ENCODE peak calls at places on chromosome 3, in seven cellular contexts. One of them, this sample, is unnamed.

GRCh38 chr3:51945031-51945840 is 3.1 kb downstream of the PARP3 start:
- DNase-seq in cardiac muscle cell: no peak
- DNase-seq in cardiac fibroblast: no peak
- DNase-seq in AG09309: no peak
- DNase-seq in fibroblast of the aortic adventitia: no peak
- DNase-seq in A549: no peak
- DNase-seq in CD8-positive, alpha-beta T cell: no peak
- DNase-seq in this sample: no peak

GRCh38 chr3:52238761-52239701 is at the start of gene TWF2:
- DNase-seq in CD8-positive, alpha-beta T cell: peak
- DNase-seq in fibroblast of the aortic adventitia: peak
- DNase-seq in cardiac fibroblast: peak
- DNase-seq in AG09309: no peak
- DNase-seq in A549: peak
- DNase-seq in cardiac muscle cell: peak
- DNase-seq in this sample: no peak

GRCh38 chr3:73605388-73605787 is 19.4 kb downstream of the PDZRN3 start:
- DNase-seq in A549: no peak
- DNase-seq in fibroblast of the aortic adventitia: peak
- DNase-seq in AG09309: peak
- DNase-seq in CD8-positive, alpha-beta T cell: no peak
- DNase-seq in cardiac muscle cell: no peak
- DNase-seq in cardiac fibroblast: peak
- DNase-seq in this sample: no peak

GRCh38 chr3:38004415-38005075 is 14.0 kb downstream of the VILL start:
- DNase-seq in cardiac fibroblast: peak
- DNase-seq in AG09309: no peak
- DNase-seq in CD8-positive, alpha-beta T cell: peak
- DNase-seq in cardiac muscle cell: peak
- DNase-seq in A549: peak
- DNase-seq in fibroblast of the aortic adventitia: peak
- DNase-seq in this sample: no peak

GRCh38 chr3:18429021-18429745 is 4.0 kb upstream of the SATB1 start:
- DNase-seq in AG09309: no peak
- DNase-seq in A549: no peak
- DNase-seq in cardiac fibroblast: no peak
- DNase-seq in fibroblast of the aortic adventitia: no peak
- DNase-seq in CD8-positive, alpha-beta T cell: no peak
- DNase-seq in cardiac muscle cell: no peak
- DNase-seq in this sample: no peak

GRCh38 chr3:34305266-34305665 is 506.8 kb downstream of the PDCD6IP start:
- DNase-seq in CD8-positive, alpha-beta T cell: no peak
- DNase-seq in cardiac fibroblast: no peak
- DNase-seq in fibroblast of the aortic adventitia: no peak
- DNase-seq in AG09309: no peak
- DNase-seq in A549: no peak
- DNase-seq in cardiac muscle cell: no peak
- DNase-seq in this sample: no peak

GRCh38 chr3:111311126-111311525 is 230.9 kb upstream of the CD96 start:
- DNase-seq in cardiac fibroblast: no peak
- DNase-seq in fibroblast of the aortic adventitia: no peak
- DNase-seq in AG09309: no peak
- DNase-seq in CD8-positive, alpha-beta T cell: no peak
- DNase-seq in A549: no peak
- DNase-seq in cardiac muscle cell: no peak
- DNase-seq in this sample: no peak

GRCh38 chr3:156675744-156676466 is 1.5 kb downstream of the TIPARP start:
- DNase-seq in AG09309: peak
- DNase-seq in cardiac muscle cell: peak
- DNase-seq in CD8-positive, alpha-beta T cell: peak
- DNase-seq in cardiac fibroblast: peak
- DNase-seq in A549: peak
- DNase-seq in fibroblast of the aortic adventitia: peak
- DNase-seq in this sample: peak

GRCh38 chr3:31775383-31775782 is 205.7 kb downstream of the OSBPL10 start:
- DNase-seq in cardiac muscle cell: no peak
- DNase-seq in AG09309: no peak
- DNase-seq in fibroblast of the aortic adventitia: no peak
- DNase-seq in CD8-positive, alpha-beta T cell: no peak
- DNase-seq in cardiac fibroblast: no peak
- DNase-seq in A549: no peak
- DNase-seq in this sample: no peak

GRCh38 chr3:40994611-40995010 is 204.7 kb upstream of the CTNNB1 start:
- DNase-seq in CD8-positive, alpha-beta T cell: no peak
- DNase-seq in A549: no peak
- DNase-seq in cardiac fibroblast: no peak
- DNase-seq in fibroblast of the aortic adventitia: no peak
- DNase-seq in AG09309: no peak
- DNase-seq in cardiac muscle cell: no peak
- DNase-seq in this sample: no peak

DNA sequence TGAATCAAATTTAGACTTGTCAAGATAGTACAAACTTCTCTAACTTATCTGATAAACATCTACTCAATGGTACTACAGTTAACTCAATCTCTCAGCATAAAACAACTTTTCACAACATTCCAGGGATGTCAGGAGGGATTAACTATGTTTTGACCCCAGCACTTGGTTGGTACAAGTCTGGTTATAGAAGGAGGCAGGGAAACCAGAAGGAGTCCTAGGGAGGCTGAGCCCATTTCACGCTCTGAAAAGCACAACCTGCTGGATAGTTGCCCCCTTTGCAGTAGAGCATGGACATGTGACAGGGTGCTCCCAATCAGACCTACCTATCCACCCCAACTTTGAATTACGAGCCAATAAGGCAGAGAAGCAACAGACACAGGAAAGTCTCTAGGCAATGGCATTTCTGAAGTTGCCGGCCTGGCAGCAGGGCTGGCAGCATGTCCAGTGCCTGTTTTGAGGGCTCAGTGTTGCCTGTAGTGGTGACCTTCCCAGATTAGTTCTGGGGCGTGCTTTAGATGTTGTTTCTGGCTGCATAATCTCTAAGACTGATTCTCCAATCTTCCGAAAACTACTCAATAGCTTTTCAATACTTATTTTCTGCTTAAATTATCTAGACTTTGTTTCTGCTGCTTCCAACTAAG is 8.2 kb downstream of the ANKUB1 start:
- DNase-seq in A549: peak
- DNase-seq in CD8-positive, alpha-beta T cell: no peak
- DNase-seq in fibroblast of the aortic adventitia: no peak
- DNase-seq in AG09309: no peak
- DNase-seq in cardiac muscle cell: no peak
- DNase-seq in cardiac fibroblast: no peak
- DNase-seq in this sample: no peak
- H3K4me3 ChIP-seq in A549: no peak
- H3K4me3 ChIP-seq in CD8-positive, alpha-beta T cell: no peak
- H3K4me3 ChIP-seq in fibroblast of the aortic adventitia: no peak
- H3K4me3 ChIP-seq in AG09309: no peak
- H3K4me3 ChIP-seq in cardiac muscle cell: no peak
- H3K4me3 ChIP-seq in cardiac fibroblast: no peak
- H3K4me3 ChIP-seq in this sample: no peak

GRCh38 chr3:133376805-133377204 is 23.1 kb upstream of the BFSP2 start:
- DNase-seq in cardiac fibroblast: no peak
- DNase-seq in A549: peak
- DNase-seq in CD8-positive, alpha-beta T cell: no peak
- DNase-seq in cardiac muscle cell: no peak
- DNase-seq in AG09309: no peak
- DNase-seq in fibroblast of the aortic adventitia: no peak
- DNase-seq in this sample: no peak
- TF ChIP-seq CTCF in cardiac fibroblast: peak
- TF ChIP-seq CTCF in A549: no peak
- TF ChIP-seq CTCF in CD8-positive, alpha-beta T cell: no peak
- TF ChIP-seq CTCF in cardiac muscle cell: no peak
- TF ChIP-seq CTCF in AG09309: no peak
- TF ChIP-seq CTCF in fibroblast of the aortic adventitia: no peak
- TF ChIP-seq CTCF in this sample: no peak

GRCh38 chr3:15964605-15965061 is 166.9 kb upstream of the ANKRD28 start:
- DNase-seq in AG09309: no peak
- DNase-seq in fibroblast of the aortic adventitia: peak
- DNase-seq in cardiac muscle cell: no peak
- DNase-seq in A549: no peak
- DNase-seq in CD8-positive, alpha-beta T cell: no peak
- DNase-seq in cardiac fibroblast: peak
- DNase-seq in this sample: peak
- H3K4me3 ChIP-seq in AG09309: peak
- H3K4me3 ChIP-seq in fibroblast of the aortic adventitia: no peak
- H3K4me3 ChIP-seq in cardiac muscle cell: no peak
- H3K4me3 ChIP-seq in A549: no peak
- H3K4me3 ChIP-seq in CD8-positive, alpha-beta T cell: no peak
- H3K4me3 ChIP-seq in cardiac fibroblast: no peak
- H3K4me3 ChIP-seq in this sample: no peak

DNA sequence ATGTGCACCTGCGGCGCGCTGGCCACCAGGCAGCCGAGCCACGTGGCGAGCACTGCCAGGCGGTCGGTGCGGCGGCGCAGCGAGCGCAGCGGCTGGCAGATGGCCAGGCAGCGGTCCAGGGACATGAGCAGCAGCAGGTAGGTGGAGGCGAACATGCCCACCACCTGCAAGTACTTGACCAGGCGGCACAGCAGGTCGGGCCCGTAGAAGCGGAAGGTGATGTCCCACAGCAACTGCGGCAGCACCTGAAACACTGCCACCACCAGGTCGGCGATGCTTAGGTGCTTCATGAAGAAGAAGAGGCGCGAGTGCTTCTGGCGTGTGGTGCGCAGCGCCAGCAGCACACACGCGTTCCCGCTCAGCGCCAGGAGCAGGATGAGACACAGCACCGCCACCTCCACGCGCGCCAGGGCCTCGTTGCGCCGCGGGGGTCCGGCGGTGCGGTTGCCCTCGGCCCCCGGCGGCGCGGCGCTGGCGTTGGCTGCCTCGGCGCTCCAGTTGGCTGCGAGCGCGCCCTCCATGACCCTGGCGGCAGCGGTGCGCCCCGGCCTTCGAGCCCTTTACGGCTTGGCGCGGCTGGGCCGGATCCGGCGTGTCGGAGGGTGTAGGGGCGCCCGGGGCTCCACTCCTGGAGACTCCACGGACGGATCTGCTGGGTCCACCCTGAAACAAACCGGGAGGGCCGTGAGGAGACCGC is 1.6 kb downstream of the OXTR start:
- DNase-seq in fibroblast of the aortic adventitia: no peak
- DNase-seq in AG09309: no peak
- DNase-seq in A549: no peak
- DNase-seq in cardiac muscle cell: peak
- DNase-seq in cardiac fibroblast: no peak
- DNase-seq in CD8-positive, alpha-beta T cell: no peak
- DNase-seq in this sample: no peak
- TF ChIP-seq CTCF in fibroblast of the aortic adventitia: no peak
- TF ChIP-seq CTCF in AG09309: peak
- TF ChIP-seq CTCF in A549: no peak
- TF ChIP-seq CTCF in cardiac muscle cell: no peak
- TF ChIP-seq CTCF in cardiac fibroblast: no peak
- TF ChIP-seq CTCF in CD8-positive, alpha-beta T cell: no peak
- TF ChIP-seq CTCF in this sample: peak

This sample was measured in HFF-Myc.